ENCODE peak calls at places on chromosomes 4 and X, in eight cellular contexts. X is activated CD4-positive, CD25-positive, alpha-beta regulatory T cell; S is lung microvascular endothelial cell; K is AG20443; E is Calu3; W is AG08396; H is activated effector memory CD4-positive, alpha-beta T cell treated with Interleukin-2 at 50 U/mL for 16 hours; O is mesothelial cell of epicardium. L is an unnamed sample.

GRCh38 chrX:22922961-22923360 is 76.8 kb upstream of the DDX53 start:
- DNase-seq in S (peak; percentile 0), W (peak; percentile 24), O (no peak), H (no peak), K (peak; percentile 5), X (no peak), E (no peak), L (no peak)

GRCh38 chrX:14095702-14096101 is 66.0 kb upstream of the GEMIN8 start:
- DNase-seq in K (peak; percentile 58), O (no peak), S (peak; percentile 71), E (peak; percentile 33), W (peak; percentile 56), H (peak; percentile 6), X (no peak), L (peak; percentile 54)

GRCh38 chr4:96874657-96875056 is 1034.8 kb downstream of the PDHA2 start:
- DNase-seq in E (no peak), K (no peak), W (no peak), H (no peak), S (no peak), X (no peak), O (no peak), L (no peak)

GRCh38 chr4:113773014-113773413 is 11.5 kb upstream of the CAMK2D start:
- DNase-seq in K (no peak), W (no peak), E (no peak), O (no peak), X (no peak), S (no peak), H (peak; percentile 8), L (no peak)

GRCh38 chr4:151573945-151574344 is 165.0 kb downstream of the FHIP1A start:
- DNase-seq in S (no peak), W (no peak), O (no peak), H (no peak), K (peak; percentile 19), X (no peak), E (no peak), L (no peak)

GRCh38 chr4:48008021-48008596 is 8.4 kb downstream of the CNGA1 start:
- DNase-seq in S (no peak), H (no peak), K (no peak), W (no peak), O (no peak), E (no peak), X (no peak), L (no peak)

GRCh38 chr4:110196871-110197420 is 1.5 kb downstream of the ELOVL6 start:
- DNase-seq in X (peak; percentile 28), H (peak; percentile 47), O (peak; percentile 45), K (peak; percentile 71), E (no peak), S (no peak), W (peak; percentile 40), L (peak; percentile 41)

GRCh38 chrX:129597905-129598304 is 56.9 kb downstream of the APLN start:
- DNase-seq in E (no peak), H (no peak), S (no peak), W (no peak), O (no peak), X (no peak), K (no peak), L (no peak)

GRCh38 chr4:4884611-4885010 is 25.1 kb downstream of the MSX1 start:
- DNase-seq in X (no peak), H (no peak), S (no peak), K (no peak), W (no peak), O (no peak), E (no peak), L (peak; percentile 30)

GRCh38 chrX:115494133-115494532 is 66.8 kb upstream of the PLS3 start:
- DNase-seq in W (no peak), H (no peak), E (no peak), X (no peak), O (no peak), S (peak; percentile 10), K (no peak), L (peak; percentile 66)

GRCh38 chr4:88177981-88178632 is 19.7 kb upstream of the ABCG2 start:
- DNase-seq in X (no peak), S (no peak), E (peak; percentile 50), O (no peak), K (peak; percentile 55), H (no peak), W (peak; percentile 59), L (peak; percentile 58)

GRCh38 chr4:10007772-10008171 is 13.5 kb downstream of the SLC2A9 start:
- DNase-seq in K (no peak), X (no peak), O (no peak), H (no peak), W (no peak), S (no peak), E (no peak), L (no peak)

GRCh38 chrX:130260316-130260715 is 8.4 kb downstream of the ZNF280C start:
- DNase-seq in X (no peak), H (no peak), S (no peak), K (no peak), E (no peak), O (no peak), W (no peak), L (no peak)

GRCh38 chr4:101865501-101866062 is 75.1 kb downstream of the BANK1 start:
- DNase-seq in X (no peak), S (no peak), H (no peak), W (peak; percentile 40), O (no peak), E (no peak), K (peak; percentile 41), L (no peak)

GRCh38 chrX:148416931-148417330 is 83.5 kb upstream of the AFF2 start:
- DNase-seq in H (no peak), E (no peak), W (no peak), O (no peak), X (no peak), S (no peak), K (peak; percentile 19), L (no peak)

GRCh38 chr4:149264093-149264733 is 551.4 kb downstream of the IQCM start:
- DNase-seq in K (peak; percentile 55), W (peak; percentile 43), H (no peak), S (peak; percentile 72), X (no peak), E (peak; percentile 30), O (no peak), L (peak; percentile 17)

GRCh38 chr4:89316931-89317366 is 9.3 kb upstream of the GPRIN3 start:
- DNase-seq in H (no peak), E (no peak), K (peak; percentile 26), W (no peak), O (no peak), S (peak; percentile 3), X (no peak), L (no peak)

GRCh38 chr4:95155759-95156451 is 392.9 kb downstream of the UNC5C start:
- DNase-seq in S (peak; percentile 38), W (peak; percentile 32), X (no peak), E (no peak), H (no peak), O (no peak), K (peak; percentile 31), L (no peak)

GRCh38 chr4:90745176-90745575 is 618.0 kb downstream of the CCSER1 start:
- DNase-seq in K (no peak), W (no peak), O (no peak), E (no peak), X (no peak), H (no peak), S (no peak), L (no peak)

L was measured in Ammon's horn.